ENCODE peak calls at places on chromosomes 6 and 20, in seven cellular contexts. Z is IMR-90, S is HCT116, N is endothelial cell of umbilical vein, P is H1, X is HepG2, B is K562. I is an unnamed sample.

GRCh38 chr6:16295060-16295459 is 56.7 kb downstream of the GMPR start:
- DNase-seq in P (no peak), N (no peak), X (no peak), B (no peak), S (no peak), Z (no peak), I (no peak)

GRCh38 chr20:62427172-62428007 is at the start of gene RBBP8NL:
- DNase-seq in X (no peak), S (peak), P (peak), N (no peak), B (no peak), Z (no peak), I (no peak)

GRCh38 chr20:64069614-64070243 is 6.7 kb downstream of the TCEA2 start:
- DNase-seq in P (peak), N (peak), Z (no peak), S (no peak), B (peak), X (peak), I (no peak)

GRCh38 chr6:110448846-110449544 is 27.4 kb downstream of the SLC22A16 start:
- DNase-seq in N (no peak), Z (no peak), X (no peak), S (no peak), P (no peak), B (no peak), I (no peak)

GRCh38 chr6:47153066-47153755 is 111.1 kb upstream of the ADGRF1 start:
- DNase-seq in B (no peak), N (no peak), Z (peak), P (no peak), S (no peak), X (peak), I (no peak)

GRCh38 chr20:40949346-40949745 is 79.3 kb upstream of the TOP1 start:
- DNase-seq in Z (no peak), N (no peak), P (no peak), S (no peak), B (no peak), X (no peak), I (no peak)

GRCh38 chr6:89411269-89412070 is 603 bp downstream of the RRAGD start:
- DNase-seq in Z (no peak), X (no peak), B (peak), N (no peak), S (no peak), P (peak), I (no peak)

GRCh38 chr20:51402201-51402600 is 140.3 kb downstream of the NFATC2 start:
- DNase-seq in N (no peak), S (no peak), Z (peak), B (no peak), P (no peak), X (no peak), I (no peak)

GRCh38 chr6:151481752-151482151 is 12.1 kb upstream of the CCDC170 start:
- DNase-seq in Z (no peak), N (peak), X (no peak), S (no peak), B (no peak), P (no peak), I (no peak)

GRCh38 chr6:33199687-33200233 is 705 bp downstream of the RXRB start:
- DNase-seq in N (peak), Z (peak), S (peak), B (peak), P (no peak), X (peak), I (no peak)

GRCh38 chr20:57612916-57613315 is 7.3 kb downstream of the ZBP1 start:
- DNase-seq in B (no peak), S (no peak), Z (no peak), N (no peak), X (no peak), P (no peak), I (no peak)

GRCh38 chr6:3273707-3274521 is 15.2 kb downstream of the PSMG4 start:
- DNase-seq in X (no peak), P (no peak), Z (no peak), S (no peak), B (no peak), N (no peak), I (no peak)

GRCh38 chr6:55794136-55794812 is 81.1 kb downstream of the BMP5 start:
- DNase-seq in B (no peak), Z (peak), X (no peak), P (no peak), N (peak), S (no peak), I (no peak)

GRCh38 chr6:79377830-79378460 is 143.5 kb upstream of the HMGN3 start:
- DNase-seq in Z (no peak), P (no peak), X (no peak), B (no peak), S (no peak), N (peak), I (no peak)

GRCh38 chr6:158815915-158816314 is 3.3 kb downstream of the EZR start:
- DNase-seq in S (no peak), N (no peak), X (no peak), Z (no peak), B (no peak), P (no peak), I (no peak)
- H3K9ac ChIP-seq in S (peak), N (no peak), X (no peak), Z (no peak), B (no peak), P (no peak), I (peak)

GRCh38 chr6:100879317-100879716 is 1.8 kb downstream of the ASCC3 start:
- DNase-seq in B (no peak), X (no peak), N (no peak), Z (no peak), P (no peak), S (no peak), I (no peak)

GRCh38 chr6:100880901-100881706 is at the start of gene ASCC3:
- DNase-seq in P (peak), X (peak), S (peak), Z (peak), N (peak), B (peak), I (peak)

GRCh38 chr6:100880149-100880900 is 804 bp downstream of the ASCC3 start:
- DNase-seq in B (no peak), Z (peak), N (peak), P (no peak), X (peak), S (no peak), I (no peak)

GRCh38 chr6:100883347-100883746 is 2.2 kb upstream of the ASCC3 start:
- DNase-seq in B (no peak), X (no peak), N (no peak), P (no peak), Z (no peak), S (no peak), I (no peak)

DNA sequence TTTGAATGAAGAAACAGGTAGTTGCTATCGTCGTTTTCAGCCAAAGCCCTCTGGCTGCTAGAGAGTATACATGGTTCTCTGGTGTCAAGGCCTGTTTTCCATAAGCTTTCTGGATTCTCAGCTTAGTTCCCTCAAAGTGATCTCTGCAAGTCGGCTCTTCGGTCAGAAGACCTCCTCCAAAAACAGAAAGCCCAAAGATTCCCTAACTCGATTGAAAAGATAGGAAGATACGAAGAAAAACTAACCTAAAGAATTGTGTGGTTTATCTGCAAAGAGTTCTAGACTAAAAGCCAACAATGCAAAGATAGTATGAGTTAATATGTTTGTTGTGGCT is 545 bp upstream of the ASCC3 start:
- DNase-seq in P (no peak), Z (peak), S (no peak), X (no peak), B (no peak), N (no peak), I (no peak)
- TF ChIP-seq POLR2A in P (no peak), Z (no peak), S (no peak), X (no peak), B (no peak), N (no peak), I (no peak)

GRCh38 chr6:100117680-100118079 is 123.7 kb upstream of the MCHR2 start:
- DNase-seq in P (no peak), N (no peak), Z (no peak), S (no peak), X (no peak), B (no peak), I (no peak)
- H3K9ac ChIP-seq in P (no peak), N (no peak), Z (no peak), S (no peak), X (no peak), B (no peak), I (no peak)

DNA sequence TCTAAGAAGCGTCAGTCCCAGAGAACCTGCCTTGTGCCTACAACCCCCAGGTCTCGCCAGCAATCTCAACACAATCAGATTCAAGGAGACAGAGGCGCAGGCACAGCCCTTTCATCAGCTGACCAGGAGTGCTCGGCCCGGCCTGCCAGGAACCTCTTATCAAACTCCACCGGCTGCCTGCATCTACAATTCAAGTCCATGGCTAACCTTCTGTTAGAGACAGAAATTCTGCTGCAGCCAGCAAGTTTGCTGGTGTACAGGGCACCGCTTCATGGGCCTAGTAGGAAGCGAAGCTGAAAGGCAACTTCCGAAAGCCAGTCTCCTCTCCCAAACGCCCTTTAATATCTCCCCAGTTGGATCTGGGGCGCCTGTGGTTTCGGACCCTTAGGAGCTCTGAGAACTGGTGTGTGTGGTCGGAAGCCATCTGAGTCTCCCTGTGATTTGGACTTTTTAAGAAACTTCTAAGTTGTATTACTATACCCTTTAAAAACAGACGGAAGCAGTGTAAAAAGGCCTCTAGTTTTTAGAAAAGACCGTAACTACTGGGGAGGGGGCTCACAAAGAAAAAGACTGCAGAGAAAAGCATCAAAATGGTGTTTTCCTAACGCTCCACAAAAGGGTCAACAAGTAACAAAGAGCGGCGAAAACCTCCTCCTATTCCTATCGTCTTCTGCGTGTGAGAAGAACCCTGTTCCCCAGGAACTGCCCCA is 1.7 kb downstream of the EZR start:
- DNase-seq in Z (peak), B (peak), N (peak), P (no peak), X (peak), S (no peak), I (no peak)
- TF ChIP-seq POLR2A in Z (no peak), B (no peak), N (no peak), P (peak), X (no peak), S (no peak), I (no peak)

DNA sequence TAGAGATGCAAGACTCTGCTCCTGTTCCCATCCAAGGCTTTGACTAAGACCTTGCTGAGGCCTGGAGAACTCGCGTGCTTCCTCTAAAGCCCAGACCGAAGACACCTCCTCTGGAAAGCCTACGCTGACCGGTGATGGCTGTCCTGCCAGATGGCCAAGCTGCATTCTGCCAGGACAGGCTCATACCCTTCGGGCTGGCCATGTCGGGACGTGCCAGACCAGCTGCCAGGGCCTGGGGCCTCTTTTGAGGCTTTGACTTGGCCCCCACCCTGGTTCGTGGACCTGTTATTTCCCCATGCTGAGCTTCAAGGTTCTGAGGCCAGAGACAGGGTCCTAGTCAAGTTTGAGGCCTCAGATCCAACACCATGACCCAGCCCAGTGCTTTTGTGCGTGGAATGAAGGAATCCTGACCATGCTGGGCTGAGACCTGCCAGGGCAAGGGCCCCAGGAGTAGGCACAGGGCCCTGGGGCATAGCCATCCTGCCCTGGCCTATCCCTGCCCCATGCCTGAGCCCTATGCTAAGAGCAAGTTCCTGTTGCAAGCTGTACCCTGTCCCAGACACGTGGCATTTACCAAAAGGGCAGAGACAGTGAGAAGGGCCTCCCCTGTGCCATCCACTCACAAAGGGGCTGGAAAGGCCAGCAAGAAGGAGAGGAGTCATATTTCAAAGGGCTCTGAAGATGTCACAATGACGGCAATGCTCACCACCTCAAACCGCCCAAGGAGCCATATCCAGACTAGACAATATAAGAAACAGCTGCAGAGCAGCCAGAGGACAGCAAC is 42.8 kb downstream of the MRPL14 start:
- DNase-seq in B (no peak), S (peak), X (peak), Z (peak), P (no peak), N (no peak), I (no peak)
- H3K9ac ChIP-seq in B (peak), S (peak), X (no peak), Z (no peak), P (no peak), N (no peak), I (no peak)

GRCh38 chr20:297925-298754 is 770 bp downstream of the ZCCHC3 start:
- DNase-seq in P (peak), N (peak), S (no peak), X (peak), Z (peak), B (peak), I (no peak)
- TF ChIP-seq POLR2A in P (peak), N (peak), S (peak), X (peak), Z (no peak), B (peak), I (peak)

DNA sequence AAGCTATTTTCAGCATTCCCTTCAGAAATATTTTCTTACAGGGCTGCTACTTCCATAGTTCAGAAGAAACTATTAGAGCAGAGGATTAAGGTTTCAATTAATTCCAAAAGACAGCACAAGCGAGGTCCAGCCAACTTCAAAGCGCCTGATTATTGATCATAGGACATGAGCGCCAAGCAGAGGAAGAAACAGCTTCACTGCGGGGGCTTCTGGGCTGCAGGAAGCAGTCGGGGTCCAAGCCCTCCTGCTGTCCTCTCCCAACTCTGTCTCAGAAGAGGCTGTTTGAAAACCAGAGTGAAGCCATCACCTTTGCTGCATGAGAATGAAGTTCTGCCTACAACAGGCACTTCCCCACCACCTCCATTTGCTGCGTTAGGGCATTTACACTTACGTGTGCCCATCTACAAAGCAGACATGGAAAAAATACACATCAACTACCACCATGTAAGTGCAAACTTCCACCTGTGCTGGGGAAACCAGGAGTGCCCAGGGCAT is 23.9 kb downstream of the SUMO4 start:
- DNase-seq in Z (no peak), S (no peak), P (no peak), N (no peak), X (no peak), B (no peak), I (no peak)
- H3K9ac ChIP-seq in Z (no peak), S (no peak), P (no peak), N (no peak), X (no peak), B (no peak), I (no peak)

GRCh38 chr20:19419420-19419819 is 207.0 kb downstream of the SLC24A3 start:
- DNase-seq in Z (no peak), N (no peak), P (no peak), X (no peak), S (no peak), B (no peak), I (no peak)
- TF ChIP-seq POLR2A in Z (no peak), N (no peak), P (no peak), X (no peak), S (no peak), B (no peak), I (no peak)

GRCh38 chr6:18342223-18342622 is 44.9 kb upstream of the RNF144B start:
- DNase-seq in S (no peak), P (no peak), Z (no peak), B (no peak), X (no peak), N (no peak), I (no peak)

GRCh38 chr6:18343741-18344140 is 43.4 kb upstream of the RNF144B start:
- DNase-seq in B (no peak), X (no peak), N (peak), P (no peak), S (no peak), Z (peak), I (no peak)

GRCh38 chr6:18335948-18336347 is 51.2 kb upstream of the RNF144B start:
- DNase-seq in N (no peak), B (no peak), P (no peak), Z (no peak), X (no peak), S (no peak), I (no peak)

GRCh38 chr6:18339599-18339998 is 47.6 kb upstream of the RNF144B start:
- DNase-seq in Z (no peak), X (no peak), S (no peak), B (no peak), N (no peak), P (no peak), I (no peak)

GRCh38 chr6:18340781-18341551 is 46.2 kb upstream of the RNF144B start:
- DNase-seq in B (no peak), S (no peak), Z (no peak), X (no peak), P (no peak), N (no peak), I (no peak)
- H3K9ac ChIP-seq in B (no peak), S (no peak), Z (no peak), X (no peak), P (no peak), N (no peak), I (no peak)